ENCODE peak calls at places on chromosomes 2 and 18, in five cellular contexts. One of them, this sample, is unnamed.

GRCh38 chr2:74080346-74080745 is 67.4 kb downstream of the BOLA3 start:
- DNase-seq in MM.1S: no peak
- DNase-seq in PC-3: no peak
- DNase-seq in glomerular endothelial cell: no peak
- DNase-seq in occipital lobe: no peak
- DNase-seq in this sample: no peak

GRCh38 chr18:50986360-50987087 is 18.7 kb downstream of the ELAC1 start:
- DNase-seq in PC-3: peak
- DNase-seq in MM.1S: no peak
- DNase-seq in occipital lobe: peak
- DNase-seq in glomerular endothelial cell: no peak
- DNase-seq in this sample: no peak

GRCh38 chr2:174125151-174125550 is 123.2 kb downstream of the OLA1 start:
- DNase-seq in MM.1S: no peak
- DNase-seq in glomerular endothelial cell: no peak
- DNase-seq in PC-3: no peak
- DNase-seq in occipital lobe: no peak
- DNase-seq in this sample: peak

GRCh38 chr2:236631361-236632291 is 62.0 kb downstream of the ACKR3 start:
- DNase-seq in PC-3: no peak
- DNase-seq in MM.1S: no peak
- DNase-seq in occipital lobe: no peak
- DNase-seq in glomerular endothelial cell: no peak
- DNase-seq in this sample: no peak

GRCh38 chr2:84486436-84487115 is 27.5 kb upstream of the SUCLG1 start:
- DNase-seq in occipital lobe: no peak
- DNase-seq in PC-3: peak
- DNase-seq in glomerular endothelial cell: no peak
- DNase-seq in MM.1S: no peak
- DNase-seq in this sample: no peak

GRCh38 chr2:37894601-37895000 is 30.5 kb upstream of the RMDN2 start:
- DNase-seq in glomerular endothelial cell: no peak
- DNase-seq in occipital lobe: no peak
- DNase-seq in MM.1S: no peak
- DNase-seq in PC-3: no peak
- DNase-seq in this sample: no peak

GRCh38 chr2:174699993-174700766 is 64.1 kb downstream of the CHRNA1 start:
- DNase-seq in occipital lobe: no peak
- DNase-seq in glomerular endothelial cell: no peak
- DNase-seq in PC-3: peak
- DNase-seq in MM.1S: peak
- DNase-seq in this sample: peak

GRCh38 chr2:187504312-187504921 is 49.8 kb downstream of the TFPI start:
- DNase-seq in MM.1S: no peak
- DNase-seq in PC-3: no peak
- DNase-seq in occipital lobe: no peak
- DNase-seq in glomerular endothelial cell: no peak
- DNase-seq in this sample: no peak

GRCh38 chr2:66984864-66985263 is 412.3 kb upstream of the ETAA1 start:
- DNase-seq in glomerular endothelial cell: no peak
- DNase-seq in occipital lobe: no peak
- DNase-seq in MM.1S: no peak
- DNase-seq in PC-3: peak
- DNase-seq in this sample: no peak

GRCh38 chr2:102514061-102514785 is 41.2 kb downstream of the SLC9A4 start:
- DNase-seq in MM.1S: no peak
- DNase-seq in PC-3: peak
- DNase-seq in glomerular endothelial cell: peak
- DNase-seq in occipital lobe: no peak
- DNase-seq in this sample: no peak

GRCh38 chr2:218257390-218257981 is 3.3 kb upstream of the GPBAR1 start:
- DNase-seq in occipital lobe: no peak
- DNase-seq in PC-3: peak
- DNase-seq in MM.1S: peak
- DNase-seq in glomerular endothelial cell: no peak
- DNase-seq in this sample: no peak

GRCh38 chr2:25790074-25790473 is 88.2 kb downstream of the ASXL2 start:
- DNase-seq in MM.1S: no peak
- DNase-seq in occipital lobe: no peak
- DNase-seq in PC-3: no peak
- DNase-seq in glomerular endothelial cell: no peak
- DNase-seq in this sample: no peak

GRCh38 chr2:84373391-84373790 is 85.7 kb downstream of the SUCLG1 start:
- DNase-seq in occipital lobe: no peak
- DNase-seq in MM.1S: no peak
- DNase-seq in PC-3: peak
- DNase-seq in glomerular endothelial cell: no peak
- DNase-seq in this sample: no peak

GRCh38 chr18:63161032-63161727 is 158.4 kb downstream of the BCL2 start:
- DNase-seq in MM.1S: peak
- DNase-seq in glomerular endothelial cell: no peak
- DNase-seq in occipital lobe: no peak
- DNase-seq in PC-3: no peak
- DNase-seq in this sample: no peak

GRCh38 chr2:240557808-240558207 is at the start of gene ANKMY1:
- DNase-seq in MM.1S: no peak
- DNase-seq in PC-3: peak
- DNase-seq in occipital lobe: peak
- DNase-seq in glomerular endothelial cell: no peak
- DNase-seq in this sample: peak

GRCh38 chr2:231176061-231176460 is 22.4 kb upstream of the ARMC9 start:
- DNase-seq in PC-3: no peak
- DNase-seq in occipital lobe: no peak
- DNase-seq in glomerular endothelial cell: no peak
- DNase-seq in MM.1S: no peak
- DNase-seq in this sample: no peak

GRCh38 chr2:236254674-236255073 is 9.5 kb downstream of the ASB18 start:
- DNase-seq in glomerular endothelial cell: no peak
- DNase-seq in occipital lobe: no peak
- DNase-seq in PC-3: no peak
- DNase-seq in MM.1S: no peak
- DNase-seq in this sample: no peak

GRCh38 chr2:8704906-8705305 is 23.1 kb downstream of the ID2 start:
- DNase-seq in occipital lobe: no peak
- DNase-seq in glomerular endothelial cell: no peak
- DNase-seq in MM.1S: no peak
- DNase-seq in PC-3: no peak
- DNase-seq in this sample: no peak

GRCh38 chr18:57437782-57438668 is 2.9 kb downstream of the ONECUT2 start:
- DNase-seq in MM.1S: no peak
- DNase-seq in occipital lobe: no peak
- DNase-seq in PC-3: peak
- DNase-seq in glomerular endothelial cell: no peak
- DNase-seq in this sample: peak

GRCh38 chr2:176104338-176105077 is 2.6 kb upstream of the HOXD11 start:
- DNase-seq in glomerular endothelial cell: no peak
- DNase-seq in PC-3: peak
- DNase-seq in MM.1S: no peak
- DNase-seq in occipital lobe: no peak
- DNase-seq in this sample: peak

GRCh38 chr2:223873672-223874071 is 36.3 kb upstream of the AP1S3 start:
- DNase-seq in MM.1S: no peak
- DNase-seq in PC-3: no peak
- DNase-seq in occipital lobe: no peak
- DNase-seq in glomerular endothelial cell: no peak
- DNase-seq in this sample: no peak

GRCh38 chr2:134917958-134918517 is 584 bp upstream of the CCNT2 start:
- DNase-seq in occipital lobe: no peak
- DNase-seq in MM.1S: no peak
- DNase-seq in glomerular endothelial cell: no peak
- DNase-seq in PC-3: peak
- DNase-seq in this sample: peak

GRCh38 chr2:130869441-130870160 is 32.9 kb downstream of the ARHGEF4 start:
- DNase-seq in occipital lobe: peak
- DNase-seq in MM.1S: no peak
- DNase-seq in glomerular endothelial cell: no peak
- DNase-seq in PC-3: no peak
- DNase-seq in this sample: no peak

GRCh38 chr18:77970814-77971213 is 721.2 kb downstream of the GALR1 start:
- DNase-seq in MM.1S: no peak
- DNase-seq in occipital lobe: no peak
- DNase-seq in PC-3: no peak
- DNase-seq in glomerular endothelial cell: no peak
- DNase-seq in this sample: peak

GRCh38 chr2:47189635-47190034 is 34.5 kb upstream of the STPG4 start:
- DNase-seq in MM.1S: no peak
- DNase-seq in glomerular endothelial cell: peak
- DNase-seq in PC-3: peak
- DNase-seq in occipital lobe: no peak
- DNase-seq in this sample: no peak

GRCh38 chr18:2799369-2799768 is 47.4 kb upstream of the EMILIN2 start:
- DNase-seq in PC-3: no peak
- DNase-seq in occipital lobe: no peak
- DNase-seq in glomerular endothelial cell: no peak
- DNase-seq in MM.1S: no peak
- DNase-seq in this sample: no peak

GRCh38 chr2:57957238-57957637 is 89.4 kb upstream of the VRK2 start:
- DNase-seq in MM.1S: no peak
- DNase-seq in glomerular endothelial cell: no peak
- DNase-seq in occipital lobe: no peak
- DNase-seq in PC-3: no peak
- DNase-seq in this sample: no peak

GRCh38 chr2:113754160-113754559 is 2.3 kb downstream of the SLC35F5 start:
- DNase-seq in PC-3: peak
- DNase-seq in glomerular endothelial cell: no peak
- DNase-seq in MM.1S: no peak
- DNase-seq in occipital lobe: no peak
- DNase-seq in this sample: no peak

This sample was measured in retina.